ENCODE peak calls at places on chromosomes 7 and 10, in six cellular contexts. H is fibroblast of the aortic adventitia, E is ovary, I is choroid plexus epithelial cell, O is BJ, D is PC-3. W is an unnamed sample.
A peak's percentile ranks its signal among the peaks of the same experiment; 100 is the strongest.

GRCh38 chr10:110373059-110373458 is 68.3 kb upstream of the SMNDC1 start:
- DNase-seq in H (no peak), I (no peak), O (no peak), E (no peak), D (no peak), W (no peak)

GRCh38 chr7:95609277-95609971 is 13.1 kb upstream of the PDK4 start:
- DNase-seq in H (peak; percentile 44), I (peak; percentile 82), O (peak; percentile 21), D (peak; percentile 73), E (peak; percentile 43), W (no peak)

GRCh38 chr10:3099291-3100092 is 32.1 kb downstream of the PFKP start:
- DNase-seq in E (no peak), H (peak; percentile 86), I (peak; percentile 90), D (no peak), O (peak; percentile 28), W (no peak)

GRCh38 chr10:29784175-29784773 is 149.5 kb upstream of the SVIL start:
- DNase-seq in H (peak; percentile 100), I (peak; percentile 99), O (peak; percentile 100), E (peak; percentile 56), D (peak; percentile 98), W (peak; percentile 92)

GRCh38 chr10:122861724-122862161 is 16.1 kb upstream of the CUZD1 start:
- DNase-seq in H (peak; percentile 57), D (peak; percentile 62), E (no peak), I (peak; percentile 79), O (no peak), W (peak; percentile 67)

GRCh38 chr7:136938476-136938875 is 70.0 kb downstream of the CHRM2 start:
- DNase-seq in E (no peak), D (no peak), I (no peak), H (no peak), O (no peak), W (no peak)

GRCh38 chr7:132756482-132756990 is 180.3 kb upstream of the PLXNA4 start:
- DNase-seq in D (no peak), E (no peak), H (no peak), O (no peak), I (no peak), W (no peak)

GRCh38 chr7:130365093-130365492 is 15.2 kb upstream of the CPA1 start:
- DNase-seq in D (no peak), E (peak; percentile 46), H (no peak), I (no peak), O (no peak), W (no peak)

GRCh38 chr7:24870766-24871165 is 109.2 kb downstream of the OSBPL3 start:
- DNase-seq in D (peak; percentile 74), I (no peak), O (no peak), H (no peak), E (no peak), W (no peak)

GRCh38 chr10:133379152-133379800 is at the start of gene PAOX:
- DNase-seq in E (peak; percentile 82), H (peak; percentile 56), I (peak; percentile 65), D (no peak), O (no peak), W (no peak)

GRCh38 chr10:13955426-13955825 is 368.7 kb downstream of the PRPF18 start:
- DNase-seq in H (no peak), O (no peak), D (no peak), I (no peak), E (no peak), W (no peak)

GRCh38 chr7:26664735-26665420 is 199.5 kb downstream of the SKAP2 start:
- DNase-seq in D (peak; percentile 36), O (no peak), H (peak; percentile 22), E (no peak), I (peak; percentile 32), W (peak; percentile 64)

GRCh38 chr10:51073461-51074237 is 638 bp upstream of the PRKG1 start:
- DNase-seq in H (no peak), D (peak; percentile 74), E (peak; percentile 48), I (peak; percentile 23), O (no peak), W (no peak)

GRCh38 chr7:131112431-131112830 is 215.2 kb upstream of the MKLN1 start:
- DNase-seq in I (no peak), O (no peak), D (no peak), E (no peak), H (no peak), W (no peak)

GRCh38 chr10:117549100-117549499 is 6.6 kb downstream of the EMX2 start:
- DNase-seq in E (no peak), O (no peak), D (no peak), I (no peak), H (no peak), W (no peak)

GRCh38 chr10:117546020-117546629 is 3.6 kb downstream of the EMX2 start:
- DNase-seq in O (no peak), H (no peak), I (no peak), D (no peak), E (no peak), W (no peak)

GRCh38 chr10:117546630-117547300 is 4.2 kb downstream of the EMX2 start:
- DNase-seq in O (no peak), H (no peak), D (no peak), E (no peak), I (no peak), W (no peak)

GRCh38 chr10:117548191-117548668 is 5.7 kb downstream of the EMX2 start:
- DNase-seq in H (no peak), E (no peak), I (no peak), O (no peak), D (no peak), W (no peak)

GRCh38 chr10:117547301-117548153 is 5.0 kb downstream of the EMX2 start:
- DNase-seq in E (no peak), I (no peak), D (no peak), H (no peak), O (no peak), W (no peak)
- H3K4me3 ChIP-seq in E (peak overlapping the region; percentile 84), I (no peak overlapping the region), D (no peak overlapping the region), H (no peak overlapping the region), O (no peak overlapping the region), W (peak overlapping the region; percentile 95)

GRCh38 chr7:110590415-110590814 is 500.5 kb upstream of the LRRN3 start:
- DNase-seq in E (no peak), D (peak; percentile 26), H (no peak), O (no peak), I (no peak), W (no peak)

GRCh38 chr7:110592557-110592956 is 498.4 kb upstream of the LRRN3 start:
- DNase-seq in E (no peak), D (no peak), O (no peak), H (no peak), I (no peak), W (no peak)

GRCh38 chr7:110591341-110591740 is 499.6 kb upstream of the LRRN3 start:
- DNase-seq in D (no peak), H (no peak), I (peak; percentile 10), E (no peak), O (no peak), W (no peak)

GRCh38 chr7:110600983-110601382 is 489.9 kb upstream of the LRRN3 start:
- DNase-seq in H (no peak), D (no peak), O (peak; percentile 22), I (no peak), E (no peak), W (no peak)

GRCh38 chr7:110595694-110596093 is 495.2 kb upstream of the LRRN3 start:
- DNase-seq in H (no peak), I (peak; percentile 8), O (no peak), E (no peak), D (no peak), W (no peak)
- TF ChIP-seq CTCF in H (no peak), I (peak; percentile 6), O (no peak), E (no peak), D (peak; percentile 18), W (peak; percentile 7)

GRCh38 chr10:59625842-59626522 is 83.7 kb downstream of the SLC16A9 start:
- DNase-seq in H (peak; percentile 92), E (no peak), I (peak; percentile 88), D (peak; percentile 95), O (peak; percentile 11), W (no peak)
- H3K4me3 ChIP-seq in H (no peak overlapping the region), E (no peak overlapping the region), I (no peak overlapping the region), D (peak overlapping the region; percentile 8), O (no peak overlapping the region), W (no peak overlapping the region)

DNA sequence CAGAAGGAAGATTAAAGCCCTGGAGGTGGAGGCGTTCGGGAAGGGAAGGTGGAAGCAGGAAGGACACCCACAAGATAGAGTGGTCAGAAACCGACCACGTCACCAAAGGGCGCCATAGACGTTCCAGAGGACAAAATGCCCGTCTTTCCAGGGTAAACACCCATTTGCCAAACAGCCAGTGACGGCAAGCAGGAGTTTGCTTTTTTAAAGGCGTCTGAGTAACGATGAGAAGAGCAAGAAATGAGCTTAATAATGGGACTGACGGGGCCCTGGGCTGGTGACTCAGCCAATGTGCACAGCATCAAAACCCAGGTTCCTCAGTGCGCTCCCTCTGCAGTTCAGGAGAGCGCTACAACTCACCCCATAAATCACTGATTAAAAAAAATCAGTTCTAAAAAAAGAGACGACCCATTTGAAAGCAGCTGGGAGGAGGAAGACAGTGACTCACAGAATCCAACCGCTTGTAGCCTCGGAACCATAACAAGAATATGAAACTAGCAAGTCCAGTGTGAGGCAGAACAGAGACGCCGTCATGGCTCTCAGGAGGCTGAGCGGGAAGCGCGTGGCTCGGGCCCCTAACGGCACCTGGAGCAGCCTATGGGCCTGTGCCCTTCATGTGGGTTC is 5.9 kb downstream of the DIP2C start:
- DNase-seq in I (peak; percentile 69), H (peak; percentile 86), O (peak; percentile 97), D (peak; percentile 79), E (no peak), W (peak; percentile 74)
- TF ChIP-seq CTCF in I (peak; percentile 17), H (peak; percentile 26), O (peak; percentile 31), D (peak; percentile 27), E (no peak), W (peak; percentile 13)